ENCODE peak calls at places on chromosome 15, in seven cellular contexts. One of them, this sample, is unnamed.

GRCh38 chr15:92884459-92884812 is 15.7 kb upstream of the CHD2 start:
- DNase-seq in mammary epithelial cell: no peak
- DNase-seq in BE2C: no peak
- DNase-seq in Peyer's patch: no peak
- DNase-seq in HCT116: no peak
- DNase-seq in AG04450: no peak
- DNase-seq in heart left ventricle: no peak
- DNase-seq in this sample: no peak

GRCh38 chr15:38518084-38518483 is 46.5 kb downstream of the RASGRP1 start:
- DNase-seq in mammary epithelial cell: no peak
- DNase-seq in BE2C: no peak
- DNase-seq in Peyer's patch: no peak
- DNase-seq in HCT116: no peak
- DNase-seq in AG04450: no peak
- DNase-seq in heart left ventricle: no peak
- DNase-seq in this sample: no peak

GRCh38 chr15:29533667-29534066 is 264.0 kb upstream of the NSMCE3 start:
- DNase-seq in mammary epithelial cell: no peak
- DNase-seq in BE2C: no peak
- DNase-seq in Peyer's patch: no peak
- DNase-seq in HCT116: no peak
- DNase-seq in AG04450: no peak
- DNase-seq in heart left ventricle: no peak
- DNase-seq in this sample: no peak

GRCh38 chr15:43390723-43391122 is 19.8 kb downstream of the TUBGCP4 start:
- DNase-seq in mammary epithelial cell: no peak
- DNase-seq in BE2C: no peak
- DNase-seq in Peyer's patch: no peak
- DNase-seq in HCT116: no peak
- DNase-seq in AG04450: no peak
- DNase-seq in heart left ventricle: no peak
- DNase-seq in this sample: no peak

GRCh38 chr15:24878153-24878552 is 76.6 kb upstream of the SNRPN start:
- DNase-seq in mammary epithelial cell: peak
- DNase-seq in BE2C: peak
- DNase-seq in Peyer's patch: no peak
- DNase-seq in HCT116: no peak
- DNase-seq in AG04450: no peak
- DNase-seq in heart left ventricle: peak
- DNase-seq in this sample: no peak

GRCh38 chr15:35458176-35458856 is 87.6 kb downstream of the DPH6 start:
- DNase-seq in mammary epithelial cell: peak
- DNase-seq in BE2C: no peak
- DNase-seq in Peyer's patch: no peak
- DNase-seq in HCT116: no peak
- DNase-seq in AG04450: no peak
- DNase-seq in heart left ventricle: no peak
- DNase-seq in this sample: no peak

GRCh38 chr15:67781061-67781460 is 44.2 kb upstream of the SKOR1 start:
- DNase-seq in mammary epithelial cell: no peak
- DNase-seq in BE2C: no peak
- DNase-seq in Peyer's patch: no peak
- DNase-seq in HCT116: no peak
- DNase-seq in AG04450: no peak
- DNase-seq in heart left ventricle: no peak
- DNase-seq in this sample: no peak

GRCh38 chr15:29342201-29342600 is 72.6 kb upstream of the NSMCE3 start:
- DNase-seq in mammary epithelial cell: no peak
- DNase-seq in BE2C: no peak
- DNase-seq in Peyer's patch: no peak
- DNase-seq in HCT116: no peak
- DNase-seq in AG04450: no peak
- DNase-seq in heart left ventricle: no peak
- DNase-seq in this sample: no peak

GRCh38 chr15:45221053-45221599 is 30.9 kb upstream of the SLC28A2 start:
- DNase-seq in mammary epithelial cell: no peak
- DNase-seq in BE2C: no peak
- DNase-seq in Peyer's patch: no peak
- DNase-seq in HCT116: no peak
- DNase-seq in AG04450: no peak
- DNase-seq in heart left ventricle: no peak
- DNase-seq in this sample: no peak

GRCh38 chr15:77035584-77035983 is 35.3 kb downstream of the TSPAN3 start:
- DNase-seq in mammary epithelial cell: no peak
- DNase-seq in BE2C: no peak
- DNase-seq in Peyer's patch: peak
- DNase-seq in HCT116: no peak
- DNase-seq in AG04450: no peak
- DNase-seq in heart left ventricle: peak
- DNase-seq in this sample: no peak

GRCh38 chr15:65302061-65302460 is 2.4 kb upstream of the RNU5B-1 start:
- DNase-seq in mammary epithelial cell: no peak
- DNase-seq in BE2C: no peak
- DNase-seq in Peyer's patch: no peak
- DNase-seq in HCT116: no peak
- DNase-seq in AG04450: no peak
- DNase-seq in heart left ventricle: no peak
- DNase-seq in this sample: no peak

GRCh38 chr15:60899322-60899966 is 329.7 kb downstream of the RORA start:
- DNase-seq in mammary epithelial cell: no peak
- DNase-seq in BE2C: no peak
- DNase-seq in Peyer's patch: no peak
- DNase-seq in HCT116: no peak
- DNase-seq in AG04450: no peak
- DNase-seq in heart left ventricle: no peak
- DNase-seq in this sample: no peak

GRCh38 chr15:92611995-92612745 is 43.4 kb downstream of the FAM174B start:
- DNase-seq in mammary epithelial cell: no peak
- DNase-seq in BE2C: no peak
- DNase-seq in Peyer's patch: no peak
- DNase-seq in HCT116: no peak
- DNase-seq in AG04450: no peak
- DNase-seq in heart left ventricle: no peak
- DNase-seq in this sample: no peak

GRCh38 chr15:64009241-64009640 is 37.0 kb downstream of the DAPK2 start:
- DNase-seq in mammary epithelial cell: peak
- DNase-seq in BE2C: no peak
- DNase-seq in Peyer's patch: no peak
- DNase-seq in HCT116: no peak
- DNase-seq in AG04450: no peak
- DNase-seq in heart left ventricle: no peak
- DNase-seq in this sample: no peak

GRCh38 chr15:67819636-67820035 is 5.7 kb upstream of the SKOR1 start:
- DNase-seq in mammary epithelial cell: no peak
- DNase-seq in BE2C: no peak
- DNase-seq in Peyer's patch: no peak
- DNase-seq in HCT116: no peak
- DNase-seq in AG04450: no peak
- DNase-seq in heart left ventricle: no peak
- DNase-seq in this sample: no peak

GRCh38 chr15:67253517-67254237 is 784 bp downstream of the AAGAB start:
- DNase-seq in mammary epithelial cell: peak
- DNase-seq in BE2C: no peak
- DNase-seq in Peyer's patch: no peak
- DNase-seq in HCT116: no peak
- DNase-seq in AG04450: no peak
- DNase-seq in heart left ventricle: no peak
- DNase-seq in this sample: no peak

DNA sequence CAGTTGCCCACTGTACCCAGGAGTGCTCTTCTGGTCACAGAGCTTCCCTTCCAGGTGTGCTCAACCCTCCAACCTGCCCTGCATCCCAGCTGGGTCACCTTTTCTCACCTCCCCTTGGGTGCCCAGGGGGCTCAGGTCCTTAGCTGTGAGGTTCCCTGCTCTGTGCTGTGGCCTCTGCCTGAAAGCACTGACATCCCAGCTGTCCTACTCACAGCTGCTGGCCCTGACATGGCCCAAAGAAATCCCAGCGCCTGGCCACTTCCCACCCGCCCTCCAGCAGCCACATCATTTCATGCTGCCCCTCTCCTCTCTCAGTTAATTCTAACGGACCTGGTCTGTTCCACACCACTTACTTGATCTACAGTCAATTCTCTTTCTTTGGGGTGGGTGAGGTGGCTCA is 79.9 kb downstream of the ISG20 start:
- DNase-seq in mammary epithelial cell: no peak
- DNase-seq in BE2C: no peak
- DNase-seq in Peyer's patch: no peak
- DNase-seq in HCT116: no peak
- DNase-seq in AG04450: no peak
- DNase-seq in heart left ventricle: no peak
- DNase-seq in this sample: no peak
- H3K4me3 ChIP-seq in mammary epithelial cell: no peak
- H3K4me3 ChIP-seq in BE2C: no peak
- H3K4me3 ChIP-seq in Peyer's patch: no peak
- H3K4me3 ChIP-seq in HCT116: no peak
- H3K4me3 ChIP-seq in AG04450: no peak
- H3K4me3 ChIP-seq in heart left ventricle: no peak
- H3K4me3 ChIP-seq in this sample: no peak

GRCh38 chr15:96365781-96366525 is 35.5 kb downstream of the NR2F2 start:
- DNase-seq in mammary epithelial cell: no peak
- DNase-seq in BE2C: no peak
- DNase-seq in Peyer's patch: no peak
- DNase-seq in HCT116: no peak
- DNase-seq in AG04450: no peak
- DNase-seq in heart left ventricle: no peak
- DNase-seq in this sample: no peak
- TF ChIP-seq CTCF in mammary epithelial cell: no peak
- TF ChIP-seq CTCF in BE2C: no peak
- TF ChIP-seq CTCF in Peyer's patch: no peak
- TF ChIP-seq CTCF in HCT116: no peak
- TF ChIP-seq CTCF in AG04450: no peak
- TF ChIP-seq CTCF in heart left ventricle: no peak
- TF ChIP-seq CTCF in this sample: no peak

GRCh38 chr15:52414936-52415335 is 113.7 kb downstream of the MYO5A start:
- DNase-seq in mammary epithelial cell: no peak
- DNase-seq in BE2C: no peak
- DNase-seq in Peyer's patch: no peak
- DNase-seq in HCT116: no peak
- DNase-seq in AG04450: no peak
- DNase-seq in heart left ventricle: no peak
- DNase-seq in this sample: no peak
- H3K4me3 ChIP-seq in mammary epithelial cell: no peak
- H3K4me3 ChIP-seq in BE2C: no peak
- H3K4me3 ChIP-seq in Peyer's patch: no peak
- H3K4me3 ChIP-seq in HCT116: no peak
- H3K4me3 ChIP-seq in AG04450: no peak
- H3K4me3 ChIP-seq in heart left ventricle: no peak
- H3K4me3 ChIP-seq in this sample: no peak

GRCh38 chr15:39581501-39582285 is 814 bp downstream of the THBS1 start:
- DNase-seq in mammary epithelial cell: peak
- DNase-seq in BE2C: no peak
- DNase-seq in Peyer's patch: no peak
- DNase-seq in HCT116: no peak
- DNase-seq in AG04450: no peak
- DNase-seq in heart left ventricle: peak
- DNase-seq in this sample: peak
- TF ChIP-seq CTCF in mammary epithelial cell: peak
- TF ChIP-seq CTCF in BE2C: peak
- TF ChIP-seq CTCF in Peyer's patch: peak
- TF ChIP-seq CTCF in HCT116: peak
- TF ChIP-seq CTCF in AG04450: peak
- TF ChIP-seq CTCF in heart left ventricle: peak
- TF ChIP-seq CTCF in this sample: peak

DNA sequence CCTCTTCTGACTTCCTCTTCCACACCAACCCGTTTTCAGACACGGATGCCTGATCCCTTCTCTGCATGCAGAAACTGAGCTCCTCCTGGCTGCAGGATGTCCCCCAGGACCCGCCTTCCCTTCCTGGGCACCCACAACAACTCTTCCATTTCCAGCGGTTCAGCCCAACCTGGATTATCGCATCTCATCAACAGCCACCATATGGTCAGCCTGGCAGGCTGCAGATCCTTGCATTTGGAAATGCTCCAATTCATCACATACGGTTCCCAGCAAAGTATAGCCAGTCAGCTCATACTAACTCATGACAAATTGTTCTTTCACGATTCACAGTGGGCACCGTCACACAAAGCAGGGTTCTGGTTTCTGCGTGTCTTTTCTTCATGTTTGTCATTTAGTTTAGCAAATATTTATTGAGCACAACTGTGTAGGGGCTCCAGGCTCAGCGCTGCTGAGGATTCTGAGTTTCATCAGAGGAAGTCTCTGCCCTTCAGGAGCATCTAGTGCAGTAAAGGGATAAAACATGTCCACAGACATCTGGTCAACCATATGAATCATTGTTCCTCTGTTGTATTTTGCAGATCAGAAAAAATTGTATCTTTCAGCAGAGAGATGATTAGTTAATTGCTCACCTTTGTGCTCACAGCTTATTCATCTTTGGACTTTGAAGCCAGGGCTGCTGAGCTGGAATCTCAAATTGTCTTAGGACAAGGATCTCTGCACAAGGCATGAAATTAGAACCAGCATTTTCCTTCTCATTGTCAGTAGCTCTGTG is 125.0 kb downstream of the GABRG3 start:
- DNase-seq in mammary epithelial cell: no peak
- DNase-seq in BE2C: peak
- DNase-seq in Peyer's patch: no peak
- DNase-seq in HCT116: no peak
- DNase-seq in AG04450: no peak
- DNase-seq in heart left ventricle: no peak
- DNase-seq in this sample: no peak
- H3K4me3 ChIP-seq in mammary epithelial cell: no peak
- H3K4me3 ChIP-seq in BE2C: peak
- H3K4me3 ChIP-seq in Peyer's patch: no peak
- H3K4me3 ChIP-seq in HCT116: no peak
- H3K4me3 ChIP-seq in AG04450: no peak
- H3K4me3 ChIP-seq in heart left ventricle: no peak
- H3K4me3 ChIP-seq in this sample: no peak